ENCODE peak calls at places on chromosome 22, in four cellular contexts. One of them, this sample, is unnamed.

GRCh38 chr22:39954584-39955055 is 5.6 kb upstream of the TMA7B start:
- DNase-seq in CD8-positive, alpha-beta memory T cell: no peak
- DNase-seq in mammary epithelial cell: peak; percentile 80
- DNase-seq in foreskin keratinocyte: peak; percentile 36
- DNase-seq in this sample: no peak

GRCh38 chr22:48734359-48734758 is 1093.3 kb downstream of the BRD1 start:
- DNase-seq in CD8-positive, alpha-beta memory T cell: no peak
- DNase-seq in mammary epithelial cell: no peak
- DNase-seq in foreskin keratinocyte: no peak
- DNase-seq in this sample: no peak

GRCh38 chr22:23178512-23179254 is 1.6 kb upstream of the BCR start:
- DNase-seq in CD8-positive, alpha-beta memory T cell: peak; percentile 59
- DNase-seq in mammary epithelial cell: peak; percentile 32
- DNase-seq in foreskin keratinocyte: no peak
- DNase-seq in this sample: peak; percentile 67

GRCh38 chr22:47996446-47996857 is 1234.0 kb downstream of the TBC1D22A start:
- DNase-seq in CD8-positive, alpha-beta memory T cell: no peak
- DNase-seq in mammary epithelial cell: no peak
- DNase-seq in foreskin keratinocyte: no peak
- DNase-seq in this sample: no peak

GRCh38 chr22:19109198-19110063 is 12.8 kb downstream of the DGCR2 start:
- DNase-seq in CD8-positive, alpha-beta memory T cell: peak; percentile 39
- DNase-seq in mammary epithelial cell: peak; percentile 88
- DNase-seq in foreskin keratinocyte: peak; percentile 68
- DNase-seq in this sample: peak; percentile 55

GRCh38 chr22:38760477-38761201 is 4.8 kb upstream of the SUN2 start:
- DNase-seq in CD8-positive, alpha-beta memory T cell: no peak
- DNase-seq in mammary epithelial cell: no peak
- DNase-seq in foreskin keratinocyte: no peak
- DNase-seq in this sample: no peak

GRCh38 chr22:47954107-47954506 is 1191.7 kb downstream of the TBC1D22A start:
- DNase-seq in CD8-positive, alpha-beta memory T cell: no peak
- DNase-seq in mammary epithelial cell: no peak
- DNase-seq in foreskin keratinocyte: no peak
- DNase-seq in this sample: no peak

GRCh38 chr22:30596886-30597285 is 5.2 kb upstream of the PES1 start:
- DNase-seq in CD8-positive, alpha-beta memory T cell: no peak
- DNase-seq in mammary epithelial cell: no peak
- DNase-seq in foreskin keratinocyte: no peak
- DNase-seq in this sample: no peak

GRCh38 chr22:36107436-36107835 is 53.1 kb downstream of the APOL3 start:
- DNase-seq in CD8-positive, alpha-beta memory T cell: no peak
- DNase-seq in mammary epithelial cell: no peak
- DNase-seq in foreskin keratinocyte: no peak
- DNase-seq in this sample: no peak

GRCh38 chr22:20196094-20196840 is 45.4 kb upstream of the CCDC188 start:
- DNase-seq in CD8-positive, alpha-beta memory T cell: no peak
- DNase-seq in mammary epithelial cell: no peak
- DNase-seq in foreskin keratinocyte: no peak
- DNase-seq in this sample: no peak

GRCh38 chr22:40387758-40388157 is 17.4 kb downstream of the SGSM3 start:
- DNase-seq in CD8-positive, alpha-beta memory T cell: no peak
- DNase-seq in mammary epithelial cell: no peak
- DNase-seq in foreskin keratinocyte: no peak
- DNase-seq in this sample: no peak

GRCh38 chr22:29478326-29479276 is 1.4 kb upstream of the NEFH start:
- DNase-seq in CD8-positive, alpha-beta memory T cell: no peak
- DNase-seq in mammary epithelial cell: no peak
- DNase-seq in foreskin keratinocyte: no peak
- DNase-seq in this sample: peak; percentile 41

GRCh38 chr22:34645375-34645774 is 420.6 kb upstream of the ISX start:
- DNase-seq in CD8-positive, alpha-beta memory T cell: no peak
- DNase-seq in mammary epithelial cell: no peak
- DNase-seq in foreskin keratinocyte: no peak
- DNase-seq in this sample: no peak

GRCh38 chr22:23388492-23389009 is 191.5 kb downstream of the IGLL1 start:
- DNase-seq in CD8-positive, alpha-beta memory T cell: no peak
- DNase-seq in mammary epithelial cell: no peak
- DNase-seq in foreskin keratinocyte: no peak
- DNase-seq in this sample: no peak

GRCh38 chr22:47597041-47597440 is 834.6 kb downstream of the TBC1D22A start:
- DNase-seq in CD8-positive, alpha-beta memory T cell: no peak
- DNase-seq in mammary epithelial cell: no peak
- DNase-seq in foreskin keratinocyte: no peak
- DNase-seq in this sample: no peak

GRCh38 chr22:47793304-47794101 is 1031.1 kb downstream of the TBC1D22A start:
- DNase-seq in CD8-positive, alpha-beta memory T cell: no peak
- DNase-seq in mammary epithelial cell: no peak
- DNase-seq in foreskin keratinocyte: no peak
- DNase-seq in this sample: no peak

GRCh38 chr22:40511604-40512003 is 124.9 kb downstream of the MRTFA start:
- DNase-seq in CD8-positive, alpha-beta memory T cell: no peak
- DNase-seq in mammary epithelial cell: no peak
- DNase-seq in foreskin keratinocyte: no peak
- DNase-seq in this sample: no peak

GRCh38 chr22:38017939-38018885 is 33.9 kb upstream of the SOX10 start:
- DNase-seq in CD8-positive, alpha-beta memory T cell: no peak
- DNase-seq in mammary epithelial cell: no peak
- DNase-seq in foreskin keratinocyte: no peak
- DNase-seq in this sample: no peak

GRCh38 chr22:35629406-35630234 is 12.5 kb upstream of the MB start:
- DNase-seq in CD8-positive, alpha-beta memory T cell: peak; percentile 10
- DNase-seq in mammary epithelial cell: peak; percentile 98
- DNase-seq in foreskin keratinocyte: peak; percentile 99
- DNase-seq in this sample: peak; percentile 94

GRCh38 chr22:40451230-40451629 is 80.8 kb downstream of the SGSM3 start:
- DNase-seq in CD8-positive, alpha-beta memory T cell: no peak
- DNase-seq in mammary epithelial cell: no peak
- DNase-seq in foreskin keratinocyte: no peak
- DNase-seq in this sample: no peak

GRCh38 chr22:33811208-33811607 is 109.1 kb downstream of the LARGE1 start:
- DNase-seq in CD8-positive, alpha-beta memory T cell: no peak
- DNase-seq in mammary epithelial cell: no peak
- DNase-seq in foreskin keratinocyte: no peak
- DNase-seq in this sample: no peak

GRCh38 chr22:48635825-48636224 is 1191.8 kb downstream of the BRD1 start:
- DNase-seq in CD8-positive, alpha-beta memory T cell: no peak
- DNase-seq in mammary epithelial cell: no peak
- DNase-seq in foreskin keratinocyte: no peak
- DNase-seq in this sample: no peak

GRCh38 chr22:17117890-17118289 is 3.3 kb downstream of the TMEM121B start:
- DNase-seq in CD8-positive, alpha-beta memory T cell: no peak
- DNase-seq in mammary epithelial cell: no peak
- DNase-seq in foreskin keratinocyte: no peak
- DNase-seq in this sample: no peak

GRCh38 chr22:35411112-35411511 is 11.2 kb downstream of the MCM5 start:
- DNase-seq in CD8-positive, alpha-beta memory T cell: no peak
- DNase-seq in mammary epithelial cell: no peak
- DNase-seq in foreskin keratinocyte: no peak
- DNase-seq in this sample: no peak

GRCh38 chr22:39617342-39617741 is 46.8 kb downstream of the CACNA1I start:
- DNase-seq in CD8-positive, alpha-beta memory T cell: no peak
- DNase-seq in mammary epithelial cell: no peak
- DNase-seq in foreskin keratinocyte: no peak
- DNase-seq in this sample: no peak

GRCh38 chr22:32680277-32680676 is 121.2 kb upstream of the TIMP3 start:
- DNase-seq in CD8-positive, alpha-beta memory T cell: no peak
- DNase-seq in mammary epithelial cell: no peak
- DNase-seq in foreskin keratinocyte: no peak
- DNase-seq in this sample: no peak

GRCh38 chr22:42432818-42433217 is 615 bp upstream of the NFAM1 start:
- DNase-seq in CD8-positive, alpha-beta memory T cell: no peak
- DNase-seq in mammary epithelial cell: no peak
- DNase-seq in foreskin keratinocyte: no peak
- DNase-seq in this sample: no peak
- H3K27ac ChIP-seq in CD8-positive, alpha-beta memory T cell: no peak overlapping the region
- H3K27ac ChIP-seq in mammary epithelial cell: no peak overlapping the region
- H3K27ac ChIP-seq in foreskin keratinocyte: no peak overlapping the region
- H3K27ac ChIP-seq in this sample: peak overlapping the region; percentile 96

GRCh38 chr22:43956805-43957463 is 1.7 kb downstream of the SAMM50 start:
- DNase-seq in CD8-positive, alpha-beta memory T cell: no peak
- DNase-seq in mammary epithelial cell: no peak
- DNase-seq in foreskin keratinocyte: no peak
- DNase-seq in this sample: no peak
- H3K27ac ChIP-seq in CD8-positive, alpha-beta memory T cell: no peak overlapping the region
- H3K27ac ChIP-seq in mammary epithelial cell: no peak overlapping the region
- H3K27ac ChIP-seq in foreskin keratinocyte: no peak overlapping the region
- H3K27ac ChIP-seq in this sample: no peak overlapping the region

DNA sequence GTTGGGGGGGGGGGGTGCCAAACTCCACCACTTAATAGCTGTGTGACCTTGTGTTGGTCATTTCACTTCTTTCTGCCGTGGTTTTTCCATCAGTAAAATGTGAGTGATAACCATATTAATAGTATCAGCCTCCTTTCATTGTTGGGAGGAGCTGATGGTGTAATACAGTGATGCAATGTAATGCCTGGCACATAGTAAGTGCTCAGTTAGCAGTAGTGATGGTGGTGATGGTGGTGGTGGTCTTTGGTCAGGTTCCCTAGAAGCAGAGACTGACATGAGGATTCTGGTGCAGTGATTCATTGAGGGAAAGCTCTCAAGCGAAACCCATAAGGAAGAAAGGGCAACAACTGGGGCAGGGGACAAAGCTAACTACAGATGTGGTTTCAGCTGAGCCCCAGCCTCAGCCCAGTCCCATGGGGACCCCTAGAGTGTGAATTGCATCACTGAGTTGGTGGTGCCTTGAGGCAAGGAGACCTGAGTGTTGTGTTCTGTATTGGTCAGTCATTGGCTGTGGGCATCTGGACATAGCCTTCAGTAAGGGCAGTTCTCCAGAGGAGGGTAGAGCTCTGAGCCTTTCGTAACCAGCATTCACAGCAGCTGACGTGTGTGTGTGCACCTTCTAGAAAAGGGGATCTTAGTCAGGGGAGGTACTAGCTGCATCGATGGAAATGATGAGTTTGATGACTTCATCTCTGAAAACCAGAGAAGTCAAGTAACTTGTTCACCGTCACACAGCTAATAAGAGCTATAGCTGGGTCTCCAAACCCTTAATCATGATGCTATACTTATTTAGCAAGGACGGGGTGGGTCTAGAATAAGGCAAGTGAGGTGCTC is 93.6 kb upstream of the CRYBB3 start:
- DNase-seq in CD8-positive, alpha-beta memory T cell: no peak
- DNase-seq in mammary epithelial cell: no peak
- DNase-seq in foreskin keratinocyte: no peak
- DNase-seq in this sample: no peak
- H3K27ac ChIP-seq in CD8-positive, alpha-beta memory T cell: no peak overlapping the region
- H3K27ac ChIP-seq in mammary epithelial cell: no peak overlapping the region
- H3K27ac ChIP-seq in foreskin keratinocyte: no peak overlapping the region
- H3K27ac ChIP-seq in this sample: peak overlapping the region; percentile 44

DNA sequence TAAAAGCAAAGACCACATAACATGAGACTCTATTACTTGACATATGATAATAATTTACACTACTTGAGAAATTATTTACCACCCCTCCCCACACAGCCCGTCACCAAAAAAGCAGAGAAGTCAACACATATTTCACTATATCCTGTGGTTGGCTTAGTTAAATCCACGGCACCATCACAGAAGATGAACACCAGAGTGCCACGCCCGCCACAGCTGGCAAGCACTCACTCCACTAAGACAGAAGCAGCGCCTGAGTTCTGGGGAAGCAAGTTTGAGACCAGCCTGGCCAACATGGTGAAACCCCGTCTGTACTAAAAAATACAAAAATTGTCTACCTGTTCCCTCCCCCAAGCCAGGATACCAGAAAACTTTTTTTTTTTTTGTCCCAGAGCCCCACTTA is 53.1 kb downstream of the PACSIN2 start:
- DNase-seq in CD8-positive, alpha-beta memory T cell: no peak
- DNase-seq in mammary epithelial cell: no peak
- DNase-seq in foreskin keratinocyte: no peak
- DNase-seq in this sample: no peak
- H3K27ac ChIP-seq in CD8-positive, alpha-beta memory T cell: no peak overlapping the region
- H3K27ac ChIP-seq in mammary epithelial cell: no peak overlapping the region
- H3K27ac ChIP-seq in foreskin keratinocyte: no peak overlapping the region
- H3K27ac ChIP-seq in this sample: peak overlapping the region; percentile 64

DNA sequence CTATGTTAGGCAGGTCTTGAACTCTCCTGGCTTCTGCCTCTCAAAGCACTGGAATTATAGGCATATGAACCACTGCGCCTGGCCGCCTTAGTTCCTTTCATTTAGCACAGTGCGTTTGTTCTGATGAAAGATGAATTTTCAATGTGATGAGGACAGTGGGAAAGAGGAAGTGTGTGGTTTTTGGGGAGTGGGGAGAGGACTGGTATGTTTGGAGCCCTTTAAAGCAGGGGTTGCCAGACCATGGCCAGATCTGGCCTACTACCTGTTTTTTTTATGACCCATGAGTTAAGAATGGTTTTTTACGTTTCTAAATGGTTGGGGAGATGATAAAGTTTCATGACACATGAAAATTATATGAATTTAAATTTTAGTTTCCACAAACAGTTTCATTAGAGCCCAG is 12.5 kb downstream of the ATXN10 start:
- DNase-seq in CD8-positive, alpha-beta memory T cell: no peak
- DNase-seq in mammary epithelial cell: no peak
- DNase-seq in foreskin keratinocyte: no peak
- DNase-seq in this sample: no peak
- H3K27ac ChIP-seq in CD8-positive, alpha-beta memory T cell: no peak overlapping the region
- H3K27ac ChIP-seq in mammary epithelial cell: no peak overlapping the region
- H3K27ac ChIP-seq in foreskin keratinocyte: no peak overlapping the region
- H3K27ac ChIP-seq in this sample: no peak overlapping the region

GRCh38 chr22:25111579-25112517 is 87.8 kb upstream of the CRYBB3 start:
- DNase-seq in CD8-positive, alpha-beta memory T cell: no peak
- DNase-seq in mammary epithelial cell: no peak
- DNase-seq in foreskin keratinocyte: peak; percentile 29
- DNase-seq in this sample: no peak
- H3K27ac ChIP-seq in CD8-positive, alpha-beta memory T cell: no peak overlapping the region
- H3K27ac ChIP-seq in mammary epithelial cell: peak overlapping the region; percentile 90
- H3K27ac ChIP-seq in foreskin keratinocyte: no peak overlapping the region
- H3K27ac ChIP-seq in this sample: peak overlapping the region; percentile 98

GRCh38 chr22:31637375-31637937 is 24.6 kb downstream of the PISD start:
- DNase-seq in CD8-positive, alpha-beta memory T cell: no peak
- DNase-seq in mammary epithelial cell: no peak
- DNase-seq in foreskin keratinocyte: no peak
- DNase-seq in this sample: no peak

GRCh38 chr22:31637938-31638618 is 23.9 kb downstream of the PISD start:
- DNase-seq in CD8-positive, alpha-beta memory T cell: no peak
- DNase-seq in mammary epithelial cell: no peak
- DNase-seq in foreskin keratinocyte: no peak
- DNase-seq in this sample: no peak

GRCh38 chr22:31635638-31636306 is 26.2 kb downstream of the PISD start:
- DNase-seq in CD8-positive, alpha-beta memory T cell: no peak
- DNase-seq in mammary epithelial cell: no peak
- DNase-seq in foreskin keratinocyte: no peak
- DNase-seq in this sample: no peak

DNA sequence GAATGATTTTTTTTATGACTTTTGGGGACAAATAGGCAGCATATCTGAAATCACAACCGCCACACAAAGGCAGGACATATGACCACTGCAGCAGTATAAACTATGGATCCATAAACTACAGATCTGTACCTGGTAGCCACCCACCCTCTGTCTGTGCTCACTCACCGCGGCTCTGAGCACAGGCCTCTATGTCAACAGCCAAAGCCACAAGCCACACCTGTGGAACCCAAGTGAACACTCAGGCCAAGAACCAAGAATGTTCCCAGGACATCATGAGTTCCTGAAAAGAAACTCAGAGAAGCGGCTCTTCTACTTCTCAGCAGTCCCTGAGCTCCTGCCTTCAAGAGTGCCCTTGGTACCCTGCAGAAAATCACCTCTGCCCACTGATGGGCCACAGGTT is 22.4 kb downstream of the PISD start:
- DNase-seq in CD8-positive, alpha-beta memory T cell: no peak
- DNase-seq in mammary epithelial cell: peak; percentile 73
- DNase-seq in foreskin keratinocyte: no peak
- DNase-seq in this sample: no peak
- H3K27ac ChIP-seq in CD8-positive, alpha-beta memory T cell: no peak overlapping the region
- H3K27ac ChIP-seq in mammary epithelial cell: no peak overlapping the region
- H3K27ac ChIP-seq in foreskin keratinocyte: no peak overlapping the region
- H3K27ac ChIP-seq in this sample: peak overlapping the region; percentile 9

This sample was measured in RWPE1.